ENCODE peak calls at places on chromosome 18, in seven cellular contexts. C is neural progenitor cell, I is fibroblast of lung, V is astrocyte of the spinal cord, S is foreskin fibroblast, Z is mucosa of descending colon, R is tibial artery. B is an unnamed sample.

GRCh38 chr18:76866631-76867030 is 44.3 kb downstream of the ZNF236 start:
- DNase-seq in S (no peak), V (no peak), I (no peak), R (no peak), C (no peak), Z (no peak), B (no peak)

GRCh38 chr18:74610216-74610615 is 12.5 kb downstream of the ZNF407 start:
- DNase-seq in Z (no peak), V (no peak), C (no peak), R (no peak), I (no peak), S (no peak), B (no peak)

GRCh38 chr18:8031496-8031895 is 464.4 kb downstream of the PTPRM start:
- DNase-seq in C (no peak), S (no peak), I (no peak), V (no peak), R (no peak), Z (no peak), B (no peak)

GRCh38 chr18:24990548-24991219 is 361.3 kb downstream of the ZNF521 start:
- DNase-seq in V (no peak), I (no peak), Z (no peak), C (no peak), R (no peak), S (no peak), B (no peak)

GRCh38 chr18:9711361-9712129 is 3.4 kb downstream of the RAB31 start:
- DNase-seq in C (no peak), R (no peak), S (no peak), Z (no peak), I (no peak), V (no peak), B (no peak)

GRCh38 chr18:25734336-25734735 is 356.1 kb downstream of the SS18 start:
- DNase-seq in R (no peak), Z (no peak), C (peak; percentile 52), V (no peak), S (no peak), I (no peak), B (no peak)

GRCh38 chr18:9337875-9338274 is 3.3 kb downstream of the TWSG1 start:
- DNase-seq in R (no peak), I (peak; percentile 33), S (no peak), Z (no peak), V (peak; percentile 48), C (no peak), B (no peak)

GRCh38 chr18:697771-698170 is 14.7 kb downstream of the ENOSF1 start:
- DNase-seq in Z (no peak), V (no peak), C (no peak), I (no peak), R (no peak), S (no peak), B (no peak)

GRCh38 chr18:39421319-39421718 is 1855.7 kb upstream of the CELF4 start:
- DNase-seq in V (no peak), R (no peak), C (no peak), I (no peak), Z (no peak), S (no peak), B (no peak)

GRCh38 chr18:9771977-9772660 is 64.0 kb downstream of the RAB31 start:
- DNase-seq in I (no peak), S (no peak), R (peak; percentile 35), V (no peak), C (no peak), Z (no peak), B (no peak)

GRCh38 chr18:5628512-5629255 is 84.9 kb upstream of the EPB41L3 start:
- DNase-seq in I (peak; percentile 57), C (peak; percentile 71), S (no peak), V (peak; percentile 48), R (peak; percentile 41), Z (peak; percentile 89), B (no peak)

GRCh38 chr18:22180722-22181121 is 11.3 kb downstream of the GATA6 start:
- DNase-seq in R (no peak), I (no peak), Z (no peak), S (no peak), V (no peak), C (no peak), B (no peak)

GRCh38 chr18:6221602-6222014 is 193.1 kb downstream of the L3MBTL4 start:
- DNase-seq in R (no peak), I (no peak), S (no peak), C (no peak), V (no peak), Z (no peak), B (no peak)

GRCh38 chr18:39842042-39842791 is 2112.8 kb upstream of the PIK3C3 start:
- DNase-seq in C (peak; percentile 50), I (no peak), Z (no peak), R (no peak), S (no peak), V (no peak), B (no peak)

GRCh38 chr18:47627030-47627429 is 303.4 kb downstream of the SMAD2 start:
- DNase-seq in V (no peak), S (no peak), R (no peak), C (no peak), Z (no peak), I (no peak), B (no peak)

GRCh38 chr18:77114564-77115391 is 17.8 kb downstream of the MBP start:
- DNase-seq in Z (peak; percentile 93), V (peak; percentile 61), S (peak; percentile 96), I (peak; percentile 98), R (peak; percentile 93), C (no peak), B (peak; percentile 65)

GRCh38 chr18:75167759-75168211 is 41.2 kb downstream of the PTGR3 start:
- DNase-seq in Z (no peak), I (peak; percentile 30), S (no peak), V (peak; percentile 15), C (no peak), R (no peak), B (no peak)

GRCh38 chr18:33751613-33752221 is 173.7 kb downstream of the ASXL3 start:
- DNase-seq in V (peak; percentile 36), I (peak; percentile 67), R (no peak), Z (no peak), C (peak; percentile 43), S (peak; percentile 4), B (no peak)

GRCh38 chr18:29737620-29738019 is 1304.9 kb downstream of the DSC3 start:
- DNase-seq in S (no peak), C (no peak), I (no peak), V (no peak), Z (no peak), R (no peak), B (no peak)
- TF ChIP-seq CTCF in S (no peak), C (no peak), I (no peak), V (no peak), Z (no peak), R (no peak), B (no peak)

DNA sequence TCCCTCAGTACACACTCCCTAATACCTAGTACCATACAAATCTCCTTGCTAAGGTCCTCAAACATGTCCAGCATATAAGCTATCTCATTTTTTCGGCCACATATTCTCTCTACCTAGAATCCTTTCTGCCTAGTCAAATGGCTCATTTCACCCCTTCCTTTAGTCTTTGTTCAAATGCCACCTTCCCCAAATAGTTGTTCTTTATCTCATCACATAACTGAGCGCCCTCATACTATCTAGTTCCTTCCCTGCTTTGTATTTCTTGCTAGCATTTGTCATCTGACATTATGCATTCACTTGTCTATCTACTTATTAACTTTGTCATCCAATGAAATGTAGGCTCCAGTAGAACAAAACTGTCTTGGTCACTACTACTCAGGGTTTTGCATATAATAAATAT is 35.5 kb downstream of the RPRD1A start:
- DNase-seq in I (no peak), Z (no peak), C (no peak), V (no peak), S (no peak), R (no peak), B (no peak)
- H3K4me3 ChIP-seq in I (no peak overlapping the region), Z (no peak overlapping the region), C (no peak overlapping the region), V (no peak overlapping the region), S (no peak overlapping the region), R (no peak overlapping the region), B (no peak overlapping the region)

DNA sequence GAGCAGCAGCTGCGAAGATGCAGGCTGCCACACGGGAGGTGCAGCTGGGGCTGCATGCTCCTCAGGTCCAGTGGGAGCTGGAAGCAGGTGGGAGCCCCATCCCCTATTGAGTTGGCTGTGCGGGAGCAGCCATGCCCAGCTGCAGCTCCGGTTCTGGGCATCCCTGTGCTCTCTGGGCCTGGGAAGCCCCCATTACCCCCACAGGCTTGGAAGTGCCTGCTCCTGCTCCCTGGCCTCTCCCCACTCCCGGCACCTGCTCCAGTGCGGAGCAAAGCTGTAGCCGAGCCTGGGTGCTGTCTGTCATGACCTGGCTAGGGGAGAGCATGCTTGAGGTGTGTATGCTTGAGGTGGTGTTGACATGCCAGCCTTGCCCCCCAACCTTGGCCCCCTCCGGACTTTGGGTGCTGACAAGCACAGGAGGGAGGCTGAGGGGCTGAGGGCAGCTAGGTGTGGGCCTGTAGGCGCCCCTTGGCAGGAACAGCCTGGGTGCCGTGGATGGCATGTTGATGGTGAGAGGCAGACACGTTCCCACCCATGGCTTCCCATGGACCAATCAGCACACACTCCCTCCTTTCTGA is 21.5 kb downstream of the ANKRD29 start:
- DNase-seq in V (no peak), R (no peak), Z (no peak), S (no peak), I (no peak), C (no peak), B (no peak)
- TF ChIP-seq CTCF in V (no peak), R (no peak), Z (no peak), S (no peak), I (no peak), C (no peak), B (no peak)

GRCh38 chr18:63161728-63162195 is 157.8 kb downstream of the BCL2 start:
- DNase-seq in I (peak; percentile 94), C (no peak), V (peak; percentile 89), R (peak; percentile 90), Z (peak; percentile 78), S (peak; percentile 80), B (peak; percentile 61)

GRCh38 chr18:63159590-63159989 is 160.0 kb downstream of the BCL2 start:
- DNase-seq in R (no peak), V (no peak), I (no peak), Z (no peak), S (no peak), C (no peak), B (no peak)

GRCh38 chr18:63160172-63160995 is 159.2 kb downstream of the BCL2 start:
- DNase-seq in I (no peak), V (no peak), S (no peak), C (no peak), R (no peak), Z (peak; percentile 59), B (no peak)

GRCh38 chr18:63161032-63161727 is 158.4 kb downstream of the BCL2 start:
- DNase-seq in R (no peak), I (no peak), S (no peak), V (no peak), Z (no peak), C (no peak), B (no peak)

DNA sequence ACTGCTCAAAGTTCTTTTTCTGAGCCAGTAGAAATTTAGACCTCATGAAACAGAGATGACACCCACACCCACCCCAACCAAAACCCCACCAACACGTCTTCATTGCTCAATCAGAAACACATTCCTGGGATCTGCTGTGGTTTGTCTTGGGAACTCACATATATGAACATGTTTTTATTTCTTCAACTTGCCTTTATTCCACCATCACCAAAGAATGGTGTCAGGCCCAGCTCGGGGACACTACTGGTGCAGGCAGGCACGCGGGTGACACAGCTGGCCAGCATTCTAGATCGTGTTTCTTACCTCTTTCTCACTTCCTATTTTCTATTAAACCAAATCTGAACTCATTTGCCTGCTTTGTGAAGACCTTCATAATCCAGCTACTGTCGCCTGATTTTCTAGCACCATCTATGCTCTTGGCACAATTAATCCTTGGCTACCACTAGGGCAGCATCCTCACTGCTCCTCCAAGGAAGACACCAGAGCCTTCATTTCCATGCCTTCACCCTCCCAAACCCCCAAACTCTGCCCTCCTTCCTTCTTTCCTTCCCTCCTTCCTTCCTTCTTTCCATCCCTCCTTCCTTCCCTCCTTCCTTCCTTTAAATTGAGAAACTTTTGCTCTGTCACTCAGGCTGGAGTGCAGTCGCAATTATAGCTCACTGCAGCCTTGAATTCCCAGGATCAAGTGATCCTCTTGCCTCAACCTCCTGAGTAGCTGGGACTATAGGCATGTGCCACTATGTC is 157.1 kb downstream of the BCL2 start:
- DNase-seq in I (peak; percentile 72), Z (peak; percentile 69), C (no peak), R (no peak), V (no peak), S (no peak), B (peak; percentile 7)
- H3K4me3 ChIP-seq in I (no peak overlapping the region), Z (no peak overlapping the region), C (no peak overlapping the region), R (no peak overlapping the region), V (no peak overlapping the region), S (no peak overlapping the region), B (no peak overlapping the region)

B was measured in AG04449.